ENCODE peak calls at places on chromosomes 3 and 15, in four cellular contexts. I is SK-N-SH, C is astrocyte, H is MM.1S. R is an unnamed sample.

GRCh38 chr3:62607287-62608029 is 234.1 kb upstream of the FEZF2 start:
- DNase-seq in I (no peak), H (no peak), C (peak; percentile 92), R (no peak)

GRCh38 chr3:46386206-46386605 is 15.5 kb downstream of the CCR5 start:
- DNase-seq in H (peak; percentile 92), I (no peak), C (peak; percentile 39), R (no peak)

GRCh38 chr3:9808345-9809037 is 1.6 kb upstream of the TTLL3 start:
- DNase-seq in H (peak; percentile 45), C (no peak), I (peak; percentile 72), R (peak; percentile 78)

GRCh38 chr3:36364260-36364659 is 16.0 kb upstream of the STAC start:
- DNase-seq in C (no peak), I (no peak), H (no peak), R (no peak)

GRCh38 chr15:39788108-39788507 is 5.5 kb upstream of the FSIP1 start:
- DNase-seq in I (no peak), C (peak; percentile 43), H (no peak), R (no peak)

GRCh38 chr3:127288343-127288742 is 497 bp upstream of the PRR20G start:
- DNase-seq in C (no peak), I (no peak), H (no peak), R (no peak)

GRCh38 chr15:66650433-66650832 is 51.6 kb upstream of the SMAD6 start:
- DNase-seq in I (no peak), C (no peak), H (no peak), R (no peak)

GRCh38 chr3:50806806-50807205 is 132.1 kb downstream of the DOCK3 start:
- DNase-seq in H (no peak), C (peak; percentile 25), I (no peak), R (no peak)

GRCh38 chr3:133989931-133990702 is 39.6 kb downstream of the SLCO2A1 start:
- DNase-seq in C (no peak), I (no peak), H (no peak), R (no peak)

GRCh38 chr15:98123834-98124233 is 163.3 kb downstream of the ARRDC4 start:
- DNase-seq in C (no peak), H (no peak), I (no peak), R (no peak)

GRCh38 chr3:168094580-168094876 is 1.2 kb downstream of the GOLIM4 start:
- DNase-seq in C (peak; percentile 54), H (no peak), I (no peak), R (no peak)

GRCh38 chr3:87228316-87228715 is 1.2 kb downstream of the CHMP2B start:
- DNase-seq in H (no peak), I (no peak), C (peak; percentile 59), R (no peak)

GRCh38 chr15:36831915-36832310 is 252.5 kb downstream of the CDIN1 start:
- DNase-seq in C (no peak), I (no peak), H (peak; percentile 16), R (no peak)

GRCh38 chr15:89814112-89814742 is 425 bp downstream of the ANPEP start:
- DNase-seq in H (no peak), I (peak; percentile 57), C (no peak), R (no peak)

GRCh38 chr3:82610236-82610635 is 848.8 kb upstream of the GBE1 start:
- DNase-seq in H (no peak), I (no peak), C (peak; percentile 7), R (no peak)

GRCh38 chr15:77027697-77028450 is 32.9 kb downstream of the PSTPIP1 start:
- DNase-seq in I (peak; percentile 32), H (no peak), C (no peak), R (no peak)

GRCh38 chr3:120182613-120183524 is 88.6 kb upstream of the GSK3B start:
- DNase-seq in C (no peak), I (no peak), H (no peak), R (peak; percentile 63)

GRCh38 chr3:128573707-128574162 is 76.9 kb downstream of the RPN1 start:
- DNase-seq in C (no peak), H (no peak), I (peak; percentile 56), R (no peak)

GRCh38 chr3:37973250-37974054 is 17.1 kb upstream of the VILL start:
- DNase-seq in H (no peak), I (no peak), C (no peak), R (no peak)

GRCh38 chr15:90376789-90377188 is 11.3 kb upstream of the IQGAP1 start:
- DNase-seq in I (no peak), H (peak; percentile 54), C (no peak), R (no peak)

GRCh38 chr3:123449092-123449985 is 449 bp upstream of the ADCY5 start:
- DNase-seq in H (peak; percentile 7), C (no peak), I (peak; percentile 91), R (no peak)

GRCh38 chr3:122919291-122919610 is 108.3 kb downstream of the SEMA5B start:
- DNase-seq in H (no peak), C (no peak), I (no peak), R (no peak)

GRCh38 chr3:126117212-126117611 is 33.3 kb upstream of the SLC41A3 start:
- DNase-seq in C (no peak), I (no peak), H (no peak), R (no peak)

GRCh38 chr3:18765672-18766071 is 340.5 kb upstream of the SATB1 start:
- DNase-seq in I (no peak), H (no peak), C (no peak), R (no peak)

GRCh38 chr15:66898656-66899402 is 166.6 kb upstream of the SMAD3 start:
- DNase-seq in H (no peak), C (no peak), I (no peak), R (no peak)

GRCh38 chr15:66835558-66835878 is 133.5 kb downstream of the SMAD6 start:
- DNase-seq in H (no peak), C (peak; percentile 14), I (no peak), R (no peak)

GRCh38 chr15:61327019-61327631 is 98.0 kb upstream of the RORA start:
- DNase-seq in H (no peak), C (no peak), I (no peak), R (no peak)

GRCh38 chr3:20039765-20040475 is at the start of gene KAT2B:
- DNase-seq in H (peak; percentile 87), I (peak; percentile 92), C (peak; percentile 35), R (peak; percentile 93)

GRCh38 chr3:190566043-190566933 is 52.4 kb downstream of the IL1RAP start:
- DNase-seq in H (no peak), I (peak; percentile 6), C (peak; percentile 100), R (no peak)

GRCh38 chr15:79923515-79924169 is 26.8 kb upstream of the MTHFS start:
- DNase-seq in C (peak; percentile 93), I (peak; percentile 98), H (peak; percentile 99), R (peak; percentile 99)

GRCh38 chr15:79919749-79920511 is 23.1 kb upstream of the MTHFS start:
- DNase-seq in C (no peak), I (no peak), H (no peak), R (peak; percentile 55)

GRCh38 chr15:79924379-79924778 is 27.6 kb upstream of the MTHFS start:
- DNase-seq in H (no peak), C (no peak), I (no peak), R (no peak)

GRCh38 chr15:79922512-79923067 is 25.8 kb upstream of the MTHFS start:
- DNase-seq in I (no peak), H (no peak), C (peak; percentile 14), R (no peak)

GRCh38 chr15:79923068-79923514 is 26.3 kb upstream of the MTHFS start:
- DNase-seq in H (peak; percentile 74), I (peak; percentile 88), C (peak; percentile 25), R (peak; percentile 85)
- H2AFZ ChIP-seq in H (peak overlapping the region; percentile 91), I (peak overlapping the region; percentile 99), C (peak overlapping the region; percentile 97), R (peak overlapping the region; percentile 64)

DNA sequence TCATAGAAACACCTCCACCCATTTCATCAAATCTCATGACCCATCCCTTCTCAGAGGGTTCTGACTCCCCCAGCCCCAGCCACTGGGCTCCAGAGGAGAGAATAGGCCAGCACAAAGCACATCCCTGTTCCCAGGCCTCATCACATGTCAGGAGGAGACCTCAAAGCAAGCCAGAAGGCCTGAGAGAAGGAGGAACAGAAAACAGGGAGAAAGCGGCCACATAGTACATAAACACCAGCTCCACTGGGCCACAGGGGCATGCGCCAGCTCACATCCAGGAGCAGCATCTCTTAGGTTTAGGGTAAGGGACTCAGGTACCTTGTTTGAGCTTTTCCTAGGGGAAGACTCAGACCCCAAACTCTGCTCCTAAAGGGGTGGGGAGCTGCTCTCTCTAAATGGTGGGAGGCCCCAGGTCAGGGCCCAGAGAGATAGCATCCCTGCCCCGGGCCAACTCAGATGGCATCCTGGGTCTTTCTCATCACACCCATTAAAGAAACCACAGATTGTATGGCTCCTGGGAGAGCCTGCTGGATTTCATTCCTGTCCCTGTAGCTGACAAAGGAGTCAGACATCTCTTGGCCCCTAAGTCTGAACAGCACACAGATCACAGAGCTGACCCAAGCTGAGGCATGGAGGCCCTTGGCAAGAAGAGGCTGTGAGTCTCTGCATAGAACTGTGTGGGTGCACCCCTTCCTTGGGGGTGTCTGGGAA is 2.5 kb downstream of the SHF start:
- DNase-seq in C (no peak), I (peak; percentile 36), H (no peak), R (peak; percentile 47)
- H3K27ac ChIP-seq in C (no peak overlapping the region), I (no peak overlapping the region), H (no peak overlapping the region), R (peak overlapping the region; percentile 74)

GRCh38 chr3:48650723-48651122 is 12.0 kb downstream of the CELSR3 start:
- DNase-seq in I (no peak), C (no peak), H (no peak), R (no peak)

GRCh38 chr3:48644898-48645760 is 9.9 kb upstream of the SLC26A6 start:
- DNase-seq in I (no peak), C (no peak), H (no peak), R (no peak)

GRCh38 chr3:48648188-48648850 is 13.1 kb upstream of the SLC26A6 start:
- DNase-seq in H (no peak), C (no peak), I (no peak), R (no peak)

GRCh38 chr3:48651763-48652162 is 10.9 kb downstream of the CELSR3 start:
- DNase-seq in H (no peak), C (no peak), I (no peak), R (no peak)

GRCh38 chr3:48647714-48648113 is 12.5 kb upstream of the SLC26A6 start:
- DNase-seq in H (no peak), C (no peak), I (no peak), R (no peak)
- H3K4me2 ChIP-seq in H (no peak overlapping the region), C (no peak overlapping the region), I (no peak overlapping the region), R (no peak overlapping the region)

DNA sequence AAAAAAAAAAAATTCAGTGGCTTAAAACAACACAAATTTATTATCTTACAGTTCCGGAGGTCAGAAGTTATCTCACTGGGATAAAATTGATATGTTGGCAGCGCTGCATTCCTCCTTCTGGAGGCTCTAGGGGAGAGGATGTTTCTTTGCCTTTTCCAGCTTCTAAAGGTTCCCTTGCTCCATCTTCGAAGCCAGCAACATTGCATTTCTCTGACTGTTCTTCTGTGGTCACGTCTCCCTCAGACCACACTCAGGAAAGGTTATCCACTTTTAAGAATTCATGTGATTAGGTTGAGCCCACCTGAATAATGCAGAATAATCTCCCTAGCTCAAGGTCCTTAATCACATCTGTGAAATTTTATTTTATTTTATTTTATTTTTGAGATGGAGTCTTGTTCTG is 23.4 kb upstream of the ACAP2 start:
- DNase-seq in H (no peak), I (no peak), C (peak; percentile 62), R (peak; percentile 35)
- H2AFZ ChIP-seq in H (no peak overlapping the region), I (no peak overlapping the region), C (no peak overlapping the region), R (no peak overlapping the region)

DNA sequence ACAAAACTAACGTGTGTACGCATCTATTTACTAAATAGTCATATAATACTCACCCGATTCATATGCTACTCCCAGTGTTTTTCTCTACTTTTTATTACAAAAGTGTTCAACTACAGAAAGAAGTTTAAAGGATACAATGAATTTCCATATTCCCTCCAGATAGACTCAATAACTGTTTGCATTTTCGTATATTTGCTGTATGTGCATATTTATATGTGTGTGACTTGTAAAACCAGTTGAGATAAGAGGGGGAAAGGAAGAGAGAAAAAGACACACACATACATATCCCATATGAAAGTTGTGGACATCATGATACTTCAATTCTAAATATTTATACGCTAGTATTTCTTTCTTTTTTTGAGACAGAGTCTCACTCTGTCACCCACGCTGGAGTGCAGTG is 14.1 kb downstream of the LIPC start:
- DNase-seq in H (no peak), C (no peak), I (no peak), R (no peak)
- H3K27ac ChIP-seq in H (no peak overlapping the region), C (no peak overlapping the region), I (no peak overlapping the region), R (no peak overlapping the region)